ENCODE peak calls at places on chromosome 3, in eight cellular contexts. One of them, this sample, is unnamed.

GRCh38 chr3:45132568-45133211 is 13.5 kb downstream of the CDCP1 start:
- DNase-seq in amniotic stem cell: no peak
- DNase-seq in NCI-H2081: no peak
- DNase-seq in HS-27A: no peak
- DNase-seq in GF-D8: no peak
- DNase-seq in GM20000: no peak
- DNase-seq in anterior cingulate cortex: no peak
- DNase-seq in left ventricle myocardium inferior: no peak
- DNase-seq in this sample: no peak

GRCh38 chr3:138786788-138787276 is 47.9 kb downstream of the PIK3CB start:
- DNase-seq in amniotic stem cell: peak
- DNase-seq in NCI-H2081: no peak
- DNase-seq in HS-27A: no peak
- DNase-seq in GF-D8: peak
- DNase-seq in GM20000: no peak
- DNase-seq in anterior cingulate cortex: no peak
- DNase-seq in left ventricle myocardium inferior: no peak
- DNase-seq in this sample: no peak

GRCh38 chr3:121663171-121663847 is 2.6 kb upstream of the HCLS1 start:
- DNase-seq in amniotic stem cell: no peak
- DNase-seq in NCI-H2081: no peak
- DNase-seq in HS-27A: no peak
- DNase-seq in GF-D8: no peak
- DNase-seq in GM20000: no peak
- DNase-seq in anterior cingulate cortex: no peak
- DNase-seq in left ventricle myocardium inferior: no peak
- DNase-seq in this sample: no peak

GRCh38 chr3:133097214-133097613 is 59.0 kb downstream of the TMEM108 start:
- DNase-seq in amniotic stem cell: no peak
- DNase-seq in NCI-H2081: peak
- DNase-seq in HS-27A: no peak
- DNase-seq in GF-D8: no peak
- DNase-seq in GM20000: no peak
- DNase-seq in anterior cingulate cortex: no peak
- DNase-seq in left ventricle myocardium inferior: no peak
- DNase-seq in this sample: no peak

GRCh38 chr3:45759851-45760250 is 36.5 kb downstream of the SLC6A20 start:
- DNase-seq in amniotic stem cell: no peak
- DNase-seq in NCI-H2081: no peak
- DNase-seq in HS-27A: no peak
- DNase-seq in GF-D8: no peak
- DNase-seq in GM20000: no peak
- DNase-seq in anterior cingulate cortex: no peak
- DNase-seq in left ventricle myocardium inferior: no peak
- DNase-seq in this sample: no peak

GRCh38 chr3:176595307-176595706 is 602.0 kb downstream of the TBL1XR1 start:
- DNase-seq in amniotic stem cell: peak
- DNase-seq in NCI-H2081: no peak
- DNase-seq in HS-27A: no peak
- DNase-seq in GF-D8: no peak
- DNase-seq in GM20000: no peak
- DNase-seq in anterior cingulate cortex: no peak
- DNase-seq in left ventricle myocardium inferior: no peak
- DNase-seq in this sample: no peak

GRCh38 chr3:170644711-170645110 is 58.8 kb upstream of the SLC7A14 start:
- DNase-seq in amniotic stem cell: no peak
- DNase-seq in NCI-H2081: no peak
- DNase-seq in HS-27A: no peak
- DNase-seq in GF-D8: no peak
- DNase-seq in GM20000: no peak
- DNase-seq in anterior cingulate cortex: no peak
- DNase-seq in left ventricle myocardium inferior: no peak
- DNase-seq in this sample: no peak

GRCh38 chr3:185152433-185153169 is at the start of gene C3orf70:
- DNase-seq in amniotic stem cell: peak
- DNase-seq in NCI-H2081: peak
- DNase-seq in HS-27A: no peak
- DNase-seq in GF-D8: no peak
- DNase-seq in GM20000: peak
- DNase-seq in anterior cingulate cortex: peak
- DNase-seq in left ventricle myocardium inferior: peak
- DNase-seq in this sample: peak

GRCh38 chr3:124669470-124669869 is 60.8 kb upstream of the UMPS start:
- DNase-seq in amniotic stem cell: peak
- DNase-seq in NCI-H2081: no peak
- DNase-seq in HS-27A: peak
- DNase-seq in GF-D8: no peak
- DNase-seq in GM20000: no peak
- DNase-seq in anterior cingulate cortex: no peak
- DNase-seq in left ventricle myocardium inferior: no peak
- DNase-seq in this sample: no peak

GRCh38 chr3:172557515-172558220 is 34.4 kb upstream of the TNFSF10 start:
- DNase-seq in amniotic stem cell: no peak
- DNase-seq in NCI-H2081: no peak
- DNase-seq in HS-27A: no peak
- DNase-seq in GF-D8: no peak
- DNase-seq in GM20000: no peak
- DNase-seq in anterior cingulate cortex: no peak
- DNase-seq in left ventricle myocardium inferior: no peak
- DNase-seq in this sample: no peak

GRCh38 chr3:15332405-15333098 is at the start of gene SH3BP5:
- DNase-seq in amniotic stem cell: peak
- DNase-seq in NCI-H2081: peak
- DNase-seq in HS-27A: no peak
- DNase-seq in GF-D8: no peak
- DNase-seq in GM20000: peak
- DNase-seq in anterior cingulate cortex: peak
- DNase-seq in left ventricle myocardium inferior: peak
- DNase-seq in this sample: peak

GRCh38 chr3:131610174-131610573 is 107.4 kb upstream of the MRPL3 start:
- DNase-seq in amniotic stem cell: no peak
- DNase-seq in NCI-H2081: no peak
- DNase-seq in HS-27A: no peak
- DNase-seq in GF-D8: no peak
- DNase-seq in GM20000: no peak
- DNase-seq in anterior cingulate cortex: no peak
- DNase-seq in left ventricle myocardium inferior: no peak
- DNase-seq in this sample: no peak

GRCh38 chr3:66561374-66561773 is 60.6 kb upstream of the LRIG1 start:
- DNase-seq in amniotic stem cell: no peak
- DNase-seq in NCI-H2081: no peak
- DNase-seq in HS-27A: no peak
- DNase-seq in GF-D8: no peak
- DNase-seq in GM20000: no peak
- DNase-seq in anterior cingulate cortex: no peak
- DNase-seq in left ventricle myocardium inferior: no peak
- DNase-seq in this sample: no peak

GRCh38 chr3:139326707-139327106 is 17.1 kb upstream of the MRPS22 start:
- DNase-seq in amniotic stem cell: no peak
- DNase-seq in NCI-H2081: no peak
- DNase-seq in HS-27A: no peak
- DNase-seq in GF-D8: no peak
- DNase-seq in GM20000: no peak
- DNase-seq in anterior cingulate cortex: no peak
- DNase-seq in left ventricle myocardium inferior: no peak
- DNase-seq in this sample: no peak

GRCh38 chr3:110069641-110070538 is 732.5 kb upstream of the DPPA4 start:
- DNase-seq in amniotic stem cell: no peak
- DNase-seq in NCI-H2081: no peak
- DNase-seq in HS-27A: no peak
- DNase-seq in GF-D8: no peak
- DNase-seq in GM20000: no peak
- DNase-seq in anterior cingulate cortex: no peak
- DNase-seq in left ventricle myocardium inferior: no peak
- DNase-seq in this sample: no peak

GRCh38 chr3:114714237-114714636 is 420.4 kb downstream of the TIGIT start:
- DNase-seq in amniotic stem cell: no peak
- DNase-seq in NCI-H2081: peak
- DNase-seq in HS-27A: no peak
- DNase-seq in GF-D8: no peak
- DNase-seq in GM20000: no peak
- DNase-seq in anterior cingulate cortex: no peak
- DNase-seq in left ventricle myocardium inferior: no peak
- DNase-seq in this sample: no peak

GRCh38 chr3:95280711-95281352 is 1218.0 kb downstream of the NSUN3 start:
- DNase-seq in amniotic stem cell: no peak
- DNase-seq in NCI-H2081: no peak
- DNase-seq in HS-27A: no peak
- DNase-seq in GF-D8: no peak
- DNase-seq in GM20000: no peak
- DNase-seq in anterior cingulate cortex: no peak
- DNase-seq in left ventricle myocardium inferior: no peak
- DNase-seq in this sample: no peak

GRCh38 chr3:139520028-139520737 is 19.4 kb downstream of the RBP1 start:
- DNase-seq in amniotic stem cell: no peak
- DNase-seq in NCI-H2081: no peak
- DNase-seq in HS-27A: no peak
- DNase-seq in GF-D8: no peak
- DNase-seq in GM20000: peak
- DNase-seq in anterior cingulate cortex: peak
- DNase-seq in left ventricle myocardium inferior: no peak
- DNase-seq in this sample: no peak

GRCh38 chr3:132248490-132248889 is 68.7 kb upstream of the ACP3 start:
- DNase-seq in amniotic stem cell: no peak
- DNase-seq in NCI-H2081: no peak
- DNase-seq in HS-27A: no peak
- DNase-seq in GF-D8: no peak
- DNase-seq in GM20000: no peak
- DNase-seq in anterior cingulate cortex: no peak
- DNase-seq in left ventricle myocardium inferior: no peak
- DNase-seq in this sample: no peak

GRCh38 chr3:54342676-54343075 is 220.3 kb downstream of the CACNA2D3 start:
- DNase-seq in amniotic stem cell: no peak
- DNase-seq in NCI-H2081: peak
- DNase-seq in HS-27A: no peak
- DNase-seq in GF-D8: no peak
- DNase-seq in GM20000: no peak
- DNase-seq in anterior cingulate cortex: no peak
- DNase-seq in left ventricle myocardium inferior: no peak
- DNase-seq in this sample: peak